ENCODE peak calls at places on chromosome 18, in four cellular contexts. L is A549, O is H1, F is IMR-90. R is an unnamed sample.

GRCh38 chr18:1361931-1362330 is 457.3 kb downstream of the ADCYAP1 start:
- DNase-seq in L (no peak), F (no peak), O (no peak), R (no peak)

GRCh38 chr18:26003391-26003790 is 87.0 kb downstream of the SS18 start:
- DNase-seq in O (no peak), F (no peak), L (no peak), R (no peak)

GRCh38 chr18:70363861-70364260 is 75.0 kb downstream of the SOCS6 start:
- DNase-seq in F (peak; percentile 72), L (peak; percentile 77), O (no peak), R (no peak)

GRCh38 chr18:32772580-32773186 is at the start of gene KLHL14:
- DNase-seq in O (no peak), L (no peak), F (no peak), R (no peak)

GRCh38 chr18:34222396-34223163 is 2.1 kb downstream of the NOL4 start:
- DNase-seq in O (no peak), F (no peak), L (no peak), R (peak; percentile 64)

GRCh38 chr18:77197073-77197472 is 52.6 kb upstream of the GALR1 start:
- DNase-seq in F (no peak), L (no peak), O (no peak), R (no peak)

GRCh38 chr18:45935591-45936335 is 31.4 kb downstream of the EPG5 start:
- DNase-seq in O (no peak), F (peak; percentile 75), L (no peak), R (no peak)

GRCh38 chr18:79546781-79547272 is 132.8 kb upstream of the CTDP1 start:
- DNase-seq in O (no peak), F (no peak), L (no peak), R (no peak)

GRCh38 chr18:24631238-24632025 is 171.0 kb downstream of the HRH4 start:
- DNase-seq in O (no peak), F (peak; percentile 15), L (no peak), R (no peak)

DNA sequence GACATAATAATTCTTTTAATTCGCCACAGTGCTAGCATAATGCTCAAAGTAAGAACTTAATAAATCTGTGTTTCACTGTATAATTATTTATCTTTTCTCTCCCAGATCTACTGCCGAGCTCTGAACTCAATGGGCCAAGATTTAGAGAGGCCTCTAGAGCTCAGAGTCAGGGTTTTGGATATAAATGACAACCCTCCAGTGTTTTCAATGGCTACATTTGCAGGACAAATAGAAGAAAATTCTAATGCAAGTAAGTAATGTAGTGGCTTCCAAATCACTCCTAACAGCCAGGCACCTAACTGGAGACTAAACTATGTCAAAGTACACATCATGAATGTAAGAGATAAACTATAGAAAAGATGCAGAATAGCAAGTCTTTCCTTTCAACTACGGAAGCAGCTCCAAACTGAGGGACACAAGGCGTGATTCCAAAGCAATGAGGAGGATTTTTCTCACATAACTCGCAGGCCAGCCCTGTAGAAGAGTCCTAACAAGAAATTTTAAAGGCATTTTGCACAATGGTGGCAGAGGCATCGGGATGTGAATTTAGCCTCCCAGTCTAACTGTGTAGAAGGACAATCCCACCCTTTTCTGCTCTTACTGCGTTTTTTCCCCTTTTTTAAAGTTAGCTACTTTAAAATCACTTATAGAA is 12.0 kb downstream of the DSG1 start:
- DNase-seq in F (no peak), L (no peak), O (peak; percentile 3), R (no peak)
- TF ChIP-seq RFX5 in F (no peak), L (no peak), O (no peak), R (no peak)

DNA sequence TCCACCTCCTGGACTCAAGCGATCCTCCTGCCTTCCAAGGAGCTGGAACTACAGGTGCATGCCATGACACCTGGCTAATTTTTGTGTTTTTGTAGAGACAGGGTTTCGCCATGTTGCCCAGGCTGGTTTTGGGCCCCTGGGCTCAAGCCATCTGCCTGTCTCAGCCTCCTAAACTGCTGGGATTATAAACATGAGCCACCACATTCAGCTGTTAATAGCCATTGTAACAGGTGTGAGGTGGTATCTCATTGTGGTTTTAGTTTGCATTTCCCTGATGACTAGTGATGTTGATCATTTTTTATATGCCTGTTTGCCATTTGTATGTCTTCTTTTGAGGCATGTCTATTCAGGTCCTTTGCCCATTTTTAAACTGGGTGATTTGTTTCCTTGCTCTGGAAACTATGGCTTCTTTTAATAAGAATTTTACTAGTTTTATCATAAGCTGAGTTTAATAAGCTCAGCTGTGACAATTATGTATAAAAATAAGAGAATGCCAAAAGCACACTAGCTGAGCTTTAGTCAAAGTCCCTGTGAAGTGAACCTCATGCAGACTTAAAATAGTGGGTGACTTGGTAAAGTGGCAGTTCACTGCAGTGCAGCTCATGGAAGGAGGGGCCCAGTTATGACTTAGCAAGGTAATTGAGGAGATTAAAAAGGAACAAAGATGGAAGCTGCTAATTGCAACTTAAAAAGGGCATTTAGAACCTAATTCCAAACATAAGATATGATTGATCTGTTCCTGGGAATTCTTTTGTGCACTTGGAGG is 465.0 kb downstream of the TGIF1 start:
- DNase-seq in L (no peak), O (no peak), F (no peak), R (no peak)
- TF ChIP-seq RFX5 in L (no peak), O (no peak), F (no peak), R (no peak)

DNA sequence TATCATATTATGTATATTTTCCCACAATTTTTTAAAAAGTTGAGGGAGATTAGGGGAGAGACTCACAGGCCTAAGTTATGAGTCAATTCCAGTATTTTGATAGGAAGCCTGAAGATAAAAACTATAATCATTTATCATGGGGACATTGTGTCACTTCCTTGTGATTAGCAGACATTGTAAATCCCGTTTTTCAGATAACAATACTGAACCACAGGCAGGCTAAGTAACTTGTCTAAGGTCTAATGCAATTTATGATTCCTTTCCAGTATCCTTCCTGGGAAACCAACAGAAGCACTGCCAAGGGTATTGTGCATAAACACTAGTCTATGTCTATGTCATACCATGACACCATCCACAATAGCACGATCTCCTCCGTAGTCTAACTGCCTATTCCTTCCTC is 235.2 kb upstream of the PIK3C3 start:
- DNase-seq in L (no peak), O (no peak), F (no peak), R (no peak)
- TF ChIP-seq RFX5 in L (no peak), O (no peak), F (no peak), R (no peak)

GRCh38 chr18:62525611-62526010 is 2.8 kb downstream of the ZCCHC2 start:
- DNase-seq in L (no peak), O (no peak), F (no peak), R (no peak)
- TF ChIP-seq RFX5 in L (no peak), O (no peak), F (no peak), R (no peak)

GRCh38 chr18:21682276-21683051 is 22.1 kb downstream of the ABHD3 start:
- DNase-seq in O (no peak), L (no peak), F (peak; percentile 67), R (no peak)

GRCh38 chr18:21689736-21690135 is 14.8 kb downstream of the ABHD3 start:
- DNase-seq in L (no peak), O (no peak), F (no peak), R (no peak)

GRCh38 chr18:21684731-21685130 is 19.8 kb downstream of the ABHD3 start:
- DNase-seq in L (no peak), F (no peak), O (no peak), R (no peak)

DNA sequence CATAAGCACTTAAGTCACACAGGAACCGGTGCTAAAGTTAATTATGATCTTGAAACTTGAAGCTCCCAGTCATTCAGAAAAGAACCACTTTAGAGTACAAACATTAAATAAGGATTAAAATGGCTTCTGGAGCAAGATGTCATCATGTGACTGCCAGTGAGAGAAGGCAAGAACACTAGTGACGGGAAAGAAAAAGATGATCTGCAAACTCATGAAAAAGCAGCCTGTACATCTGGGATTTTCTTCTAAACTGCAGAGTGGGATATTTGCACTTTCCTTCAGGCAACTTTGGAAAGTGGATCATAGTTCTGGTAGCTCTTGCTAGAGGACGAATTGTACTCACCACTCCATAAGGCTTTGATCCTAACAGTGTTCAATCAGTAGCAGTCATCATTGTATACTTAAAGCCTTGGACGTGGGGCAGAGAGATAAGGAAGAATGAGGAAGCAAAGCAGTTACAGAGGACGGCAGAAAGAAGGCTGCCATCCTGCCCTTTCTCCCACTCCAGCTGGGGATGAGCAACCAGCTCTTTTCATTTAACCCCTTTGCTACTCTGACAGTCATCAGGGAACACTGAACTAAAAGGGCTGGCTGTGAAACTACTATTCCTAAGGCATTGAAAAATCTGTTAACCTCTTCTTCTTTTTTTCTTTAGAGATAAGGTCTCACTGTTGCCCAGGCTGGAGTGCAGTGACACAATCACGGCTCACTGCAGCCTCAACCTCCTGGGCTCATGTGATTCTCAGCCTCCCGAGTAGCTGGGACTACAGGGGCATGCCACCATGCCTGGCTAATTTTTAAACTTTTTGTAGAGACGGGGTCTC is 18.1 kb downstream of the ABHD3 start:
- DNase-seq in F (peak; percentile 59), O (no peak), L (no peak), R (no peak)
- TF ChIP-seq RFX5 in F (no peak), O (no peak), L (no peak), R (no peak)

DNA sequence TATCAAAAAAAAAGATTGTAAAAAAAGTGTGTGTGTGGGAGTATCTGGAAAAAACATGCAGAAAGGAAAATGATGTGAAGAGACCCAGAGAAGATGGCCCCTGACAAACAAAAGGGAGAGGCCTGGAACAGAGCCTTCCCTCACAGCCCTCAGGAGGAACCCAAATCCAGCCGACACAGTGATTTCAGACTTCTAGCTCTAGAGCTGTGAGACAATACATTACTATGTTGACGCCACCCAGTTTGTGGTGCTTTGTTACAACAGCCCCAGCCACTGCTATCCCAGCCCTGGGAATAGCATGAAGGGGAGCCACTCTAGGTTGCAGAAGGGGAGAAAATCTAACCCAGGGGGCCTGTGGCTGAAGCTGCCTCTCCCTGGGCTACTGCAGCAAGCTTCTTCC is 59.0 kb upstream of the ZBTB7C start:
- DNase-seq in O (no peak), L (no peak), F (no peak), R (no peak)
- TF ChIP-seq RFX5 in O (no peak), L (no peak), F (no peak), R (no peak)

GRCh38 chr18:58847383-58848071 is 17.1 kb upstream of the ZNF532 start:
- DNase-seq in F (no peak), L (no peak), O (peak; percentile 88), R (no peak)

GRCh38 chr18:58848685-58849084 is 16.0 kb upstream of the ZNF532 start:
- DNase-seq in F (peak; percentile 53), L (peak; percentile 23), O (no peak), R (no peak)

GRCh38 chr18:58852629-58853028 is 12.0 kb upstream of the ZNF532 start:
- DNase-seq in F (no peak), O (no peak), L (no peak), R (no peak)

GRCh38 chr18:58850784-58851469 is 13.8 kb upstream of the ZNF532 start:
- DNase-seq in L (no peak), O (no peak), F (no peak), R (no peak)

GRCh38 chr18:58851874-58852273 is 12.8 kb upstream of the ZNF532 start:
- DNase-seq in L (no peak), O (no peak), F (no peak), R (no peak)
- TF ChIP-seq RFX5 in L (no peak), O (no peak), F (no peak), R (no peak)

R was measured in SK-N-SH.